ENCODE peak calls at places on chromosomes 1 and 21, in seven cellular contexts. One of them, this sample, is unnamed. For H3K36me3, the result is how much of the 10 kb centered on the place peaks cover.

GRCh38 chr1:167486090-167486824 is 32.1 kb downstream of the CD247 start:
- DNase-seq in heart left ventricle: no peak
- DNase-seq in spleen: no peak
- DNase-seq in ovary: no peak
- DNase-seq in naive thymus-derived CD4-positive, alpha-beta T cell: no peak
- DNase-seq in psoas muscle: no peak
- DNase-seq in Peyer's patch: no peak
- DNase-seq in this sample: peak

GRCh38 chr1:15432327-15432726 is 5.9 kb upstream of the CTRC start:
- DNase-seq in heart left ventricle: no peak
- DNase-seq in spleen: no peak
- DNase-seq in ovary: peak
- DNase-seq in naive thymus-derived CD4-positive, alpha-beta T cell: no peak
- DNase-seq in psoas muscle: no peak
- DNase-seq in Peyer's patch: peak
- DNase-seq in this sample: no peak

GRCh38 chr21:32184485-32184884 is 94.4 kb downstream of the MIS18A start:
- DNase-seq in heart left ventricle: no peak
- DNase-seq in spleen: no peak
- DNase-seq in ovary: no peak
- DNase-seq in naive thymus-derived CD4-positive, alpha-beta T cell: no peak
- DNase-seq in psoas muscle: no peak
- DNase-seq in Peyer's patch: no peak
- DNase-seq in this sample: no peak

GRCh38 chr1:6148497-6149241 is 31.5 kb downstream of the CHD5 start:
- DNase-seq in heart left ventricle: no peak
- DNase-seq in spleen: peak
- DNase-seq in ovary: peak
- DNase-seq in naive thymus-derived CD4-positive, alpha-beta T cell: peak
- DNase-seq in psoas muscle: peak
- DNase-seq in Peyer's patch: peak
- DNase-seq in this sample: peak

GRCh38 chr1:9529190-9529589 is 10.1 kb upstream of the SLC25A33 start:
- DNase-seq in heart left ventricle: no peak
- DNase-seq in spleen: no peak
- DNase-seq in ovary: no peak
- DNase-seq in naive thymus-derived CD4-positive, alpha-beta T cell: no peak
- DNase-seq in psoas muscle: no peak
- DNase-seq in Peyer's patch: no peak
- DNase-seq in this sample: no peak

GRCh38 chr1:18666317-18666920 is 35.8 kb downstream of the PAX7 start:
- DNase-seq in heart left ventricle: no peak
- DNase-seq in spleen: no peak
- DNase-seq in ovary: no peak
- DNase-seq in naive thymus-derived CD4-positive, alpha-beta T cell: no peak
- DNase-seq in psoas muscle: no peak
- DNase-seq in Peyer's patch: no peak
- DNase-seq in this sample: no peak

GRCh38 chr1:78102082-78102481 is 56.3 kb downstream of the GIPC2 start:
- DNase-seq in heart left ventricle: no peak
- DNase-seq in spleen: no peak
- DNase-seq in ovary: no peak
- DNase-seq in naive thymus-derived CD4-positive, alpha-beta T cell: no peak
- DNase-seq in psoas muscle: no peak
- DNase-seq in Peyer's patch: no peak
- DNase-seq in this sample: no peak

GRCh38 chr1:218464871-218465270 is 119.7 kb downstream of the TGFB2 start:
- DNase-seq in heart left ventricle: no peak
- DNase-seq in spleen: no peak
- DNase-seq in ovary: no peak
- DNase-seq in naive thymus-derived CD4-positive, alpha-beta T cell: no peak
- DNase-seq in psoas muscle: no peak
- DNase-seq in Peyer's patch: no peak
- DNase-seq in this sample: no peak

GRCh38 chr21:44486302-44486701 is 31.0 kb downstream of the LRRC3 start:
- DNase-seq in heart left ventricle: no peak
- DNase-seq in spleen: peak
- DNase-seq in ovary: no peak
- DNase-seq in naive thymus-derived CD4-positive, alpha-beta T cell: no peak
- DNase-seq in psoas muscle: no peak
- DNase-seq in Peyer's patch: no peak
- DNase-seq in this sample: no peak

GRCh38 chr1:38047603-38048146 is 1.1 kb upstream of the POU3F1 start:
- DNase-seq in heart left ventricle: peak
- DNase-seq in spleen: no peak
- DNase-seq in ovary: no peak
- DNase-seq in naive thymus-derived CD4-positive, alpha-beta T cell: no peak
- DNase-seq in psoas muscle: no peak
- DNase-seq in Peyer's patch: no peak
- DNase-seq in this sample: no peak

GRCh38 chr1:1282998-1283397 is 2.8 kb downstream of the SCNN1D start:
- DNase-seq in heart left ventricle: no peak
- DNase-seq in spleen: no peak
- DNase-seq in ovary: no peak
- DNase-seq in naive thymus-derived CD4-positive, alpha-beta T cell: no peak
- DNase-seq in psoas muscle: no peak
- DNase-seq in Peyer's patch: no peak
- DNase-seq in this sample: no peak

GRCh38 chr1:92709738-92710137 is 75.2 kb downstream of the EVI5 start:
- DNase-seq in heart left ventricle: no peak
- DNase-seq in spleen: no peak
- DNase-seq in ovary: no peak
- DNase-seq in naive thymus-derived CD4-positive, alpha-beta T cell: no peak
- DNase-seq in psoas muscle: no peak
- DNase-seq in Peyer's patch: no peak
- DNase-seq in this sample: no peak

GRCh38 chr21:35219291-35219690 is 170.2 kb upstream of the RUNX1 start:
- DNase-seq in heart left ventricle: no peak
- DNase-seq in spleen: no peak
- DNase-seq in ovary: no peak
- DNase-seq in naive thymus-derived CD4-positive, alpha-beta T cell: no peak
- DNase-seq in psoas muscle: no peak
- DNase-seq in Peyer's patch: no peak
- DNase-seq in this sample: no peak
- H3K36me3 ChIP-seq in heart left ventricle: under half
- H3K36me3 ChIP-seq in spleen: under half
- H3K36me3 ChIP-seq in ovary: under half
- H3K36me3 ChIP-seq in naive thymus-derived CD4-positive, alpha-beta T cell: under half
- H3K36me3 ChIP-seq in psoas muscle: under half
- H3K36me3 ChIP-seq in Peyer's patch: under half
- H3K36me3 ChIP-seq in this sample: under half

GRCh38 chr21:46266946-46267345 is 18.5 kb downstream of the MCM3AP start:
- DNase-seq in heart left ventricle: no peak
- DNase-seq in spleen: no peak
- DNase-seq in ovary: no peak
- DNase-seq in naive thymus-derived CD4-positive, alpha-beta T cell: no peak
- DNase-seq in psoas muscle: no peak
- DNase-seq in Peyer's patch: no peak
- DNase-seq in this sample: no peak

GRCh38 chr21:46264690-46265144 is 20.7 kb downstream of the MCM3AP start:
- DNase-seq in heart left ventricle: peak
- DNase-seq in spleen: no peak
- DNase-seq in ovary: no peak
- DNase-seq in naive thymus-derived CD4-positive, alpha-beta T cell: no peak
- DNase-seq in psoas muscle: no peak
- DNase-seq in Peyer's patch: no peak
- DNase-seq in this sample: no peak

GRCh38 chr21:46265736-46266525 is 19.5 kb downstream of the MCM3AP start:
- DNase-seq in heart left ventricle: no peak
- DNase-seq in spleen: no peak
- DNase-seq in ovary: no peak
- DNase-seq in naive thymus-derived CD4-positive, alpha-beta T cell: no peak
- DNase-seq in psoas muscle: no peak
- DNase-seq in Peyer's patch: no peak
- DNase-seq in this sample: no peak

GRCh38 chr21:46269466-46269865 is 15.9 kb downstream of the MCM3AP start:
- DNase-seq in heart left ventricle: no peak
- DNase-seq in spleen: no peak
- DNase-seq in ovary: no peak
- DNase-seq in naive thymus-derived CD4-positive, alpha-beta T cell: no peak
- DNase-seq in psoas muscle: no peak
- DNase-seq in Peyer's patch: no peak
- DNase-seq in this sample: no peak

DNA sequence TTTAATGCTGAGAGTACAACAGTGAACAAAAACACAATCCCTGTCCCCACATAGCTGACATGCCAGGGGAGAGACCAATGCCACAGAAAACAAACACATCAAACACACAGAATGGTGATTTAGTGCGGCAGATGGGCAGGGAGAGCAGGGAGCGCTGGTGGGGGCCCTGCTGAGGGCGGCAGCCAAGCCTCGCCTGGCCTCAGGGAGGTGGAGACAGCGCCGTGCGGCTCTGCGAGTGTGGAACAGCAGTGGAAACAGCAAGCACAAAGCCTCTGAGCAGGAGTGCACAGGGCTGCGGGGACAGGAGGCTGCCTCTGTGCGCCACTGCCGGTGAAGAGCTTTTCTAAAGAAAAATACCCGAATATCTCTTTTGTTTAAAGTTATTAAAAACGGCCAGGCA is 17.0 kb downstream of the MCM3AP start:
- DNase-seq in heart left ventricle: no peak
- DNase-seq in spleen: no peak
- DNase-seq in ovary: no peak
- DNase-seq in naive thymus-derived CD4-positive, alpha-beta T cell: no peak
- DNase-seq in psoas muscle: no peak
- DNase-seq in Peyer's patch: no peak
- DNase-seq in this sample: no peak
- H3K36me3 ChIP-seq in heart left ventricle: half or more
- H3K36me3 ChIP-seq in spleen: half or more
- H3K36me3 ChIP-seq in ovary: under half
- H3K36me3 ChIP-seq in naive thymus-derived CD4-positive, alpha-beta T cell: under half
- H3K36me3 ChIP-seq in psoas muscle: half or more
- H3K36me3 ChIP-seq in Peyer's patch: under half
- H3K36me3 ChIP-seq in this sample: half or more

GRCh38 chr1:100277866-100278265 is 11.8 kb downstream of the RTCA start:
- DNase-seq in heart left ventricle: no peak
- DNase-seq in spleen: no peak
- DNase-seq in ovary: no peak
- DNase-seq in naive thymus-derived CD4-positive, alpha-beta T cell: peak
- DNase-seq in psoas muscle: no peak
- DNase-seq in Peyer's patch: no peak
- DNase-seq in this sample: no peak
- H3K36me3 ChIP-seq in heart left ventricle: under half
- H3K36me3 ChIP-seq in spleen: half or more
- H3K36me3 ChIP-seq in ovary: under half
- H3K36me3 ChIP-seq in naive thymus-derived CD4-positive, alpha-beta T cell: under half
- H3K36me3 ChIP-seq in psoas muscle: half or more
- H3K36me3 ChIP-seq in Peyer's patch: under half
- H3K36me3 ChIP-seq in this sample: half or more

DNA sequence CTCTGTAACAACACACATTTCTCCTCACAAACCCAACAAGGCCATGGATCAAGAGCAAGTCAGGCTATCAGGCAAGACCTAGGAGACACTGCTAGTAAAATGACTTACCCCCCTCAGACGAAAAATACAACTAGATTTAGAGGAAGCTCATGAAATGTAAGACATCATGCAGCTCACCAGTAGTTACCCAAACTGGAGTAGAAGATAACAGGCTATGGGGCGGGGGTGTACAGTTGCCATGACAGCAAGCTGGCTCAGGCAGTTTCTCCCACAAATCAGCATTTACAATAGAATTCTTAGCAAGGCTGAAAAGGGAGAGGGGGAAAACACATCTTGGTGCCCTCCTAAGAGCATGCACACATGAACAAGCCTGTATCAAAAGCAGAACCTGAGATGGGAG is 13.9 kb downstream of the TPM3 start:
- DNase-seq in heart left ventricle: no peak
- DNase-seq in spleen: no peak
- DNase-seq in ovary: no peak
- DNase-seq in naive thymus-derived CD4-positive, alpha-beta T cell: no peak
- DNase-seq in psoas muscle: no peak
- DNase-seq in Peyer's patch: no peak
- DNase-seq in this sample: no peak
- H3K36me3 ChIP-seq in heart left ventricle: under half
- H3K36me3 ChIP-seq in spleen: half or more
- H3K36me3 ChIP-seq in ovary: under half
- H3K36me3 ChIP-seq in naive thymus-derived CD4-positive, alpha-beta T cell: under half
- H3K36me3 ChIP-seq in psoas muscle: half or more
- H3K36me3 ChIP-seq in Peyer's patch: under half
- H3K36me3 ChIP-seq in this sample: under half

GRCh38 chr1:204124639-204125038 is 27.2 kb downstream of the ETNK2 start:
- DNase-seq in heart left ventricle: peak
- DNase-seq in spleen: no peak
- DNase-seq in ovary: no peak
- DNase-seq in naive thymus-derived CD4-positive, alpha-beta T cell: no peak
- DNase-seq in psoas muscle: no peak
- DNase-seq in Peyer's patch: no peak
- DNase-seq in this sample: no peak

GRCh38 chr1:204125759-204126351 is 26.0 kb downstream of the ETNK2 start:
- DNase-seq in heart left ventricle: no peak
- DNase-seq in spleen: no peak
- DNase-seq in ovary: no peak
- DNase-seq in naive thymus-derived CD4-positive, alpha-beta T cell: no peak
- DNase-seq in psoas muscle: no peak
- DNase-seq in Peyer's patch: no peak
- DNase-seq in this sample: no peak

GRCh38 chr1:204121840-204122555 is 29.8 kb downstream of the ETNK2 start:
- DNase-seq in heart left ventricle: peak
- DNase-seq in spleen: no peak
- DNase-seq in ovary: no peak
- DNase-seq in naive thymus-derived CD4-positive, alpha-beta T cell: no peak
- DNase-seq in psoas muscle: no peak
- DNase-seq in Peyer's patch: no peak
- DNase-seq in this sample: no peak

GRCh38 chr1:204126367-204126766 is 25.5 kb downstream of the ETNK2 start:
- DNase-seq in heart left ventricle: peak
- DNase-seq in spleen: no peak
- DNase-seq in ovary: no peak
- DNase-seq in naive thymus-derived CD4-positive, alpha-beta T cell: no peak
- DNase-seq in psoas muscle: no peak
- DNase-seq in Peyer's patch: no peak
- DNase-seq in this sample: no peak

GRCh38 chr1:204123376-204123775 is 28.5 kb downstream of the ETNK2 start:
- DNase-seq in heart left ventricle: peak
- DNase-seq in spleen: no peak
- DNase-seq in ovary: no peak
- DNase-seq in naive thymus-derived CD4-positive, alpha-beta T cell: no peak
- DNase-seq in psoas muscle: no peak
- DNase-seq in Peyer's patch: no peak
- DNase-seq in this sample: no peak
- H3K36me3 ChIP-seq in heart left ventricle: under half
- H3K36me3 ChIP-seq in spleen: under half
- H3K36me3 ChIP-seq in ovary: under half
- H3K36me3 ChIP-seq in naive thymus-derived CD4-positive, alpha-beta T cell: under half
- H3K36me3 ChIP-seq in psoas muscle: half or more
- H3K36me3 ChIP-seq in Peyer's patch: under half
- H3K36me3 ChIP-seq in this sample: half or more

DNA sequence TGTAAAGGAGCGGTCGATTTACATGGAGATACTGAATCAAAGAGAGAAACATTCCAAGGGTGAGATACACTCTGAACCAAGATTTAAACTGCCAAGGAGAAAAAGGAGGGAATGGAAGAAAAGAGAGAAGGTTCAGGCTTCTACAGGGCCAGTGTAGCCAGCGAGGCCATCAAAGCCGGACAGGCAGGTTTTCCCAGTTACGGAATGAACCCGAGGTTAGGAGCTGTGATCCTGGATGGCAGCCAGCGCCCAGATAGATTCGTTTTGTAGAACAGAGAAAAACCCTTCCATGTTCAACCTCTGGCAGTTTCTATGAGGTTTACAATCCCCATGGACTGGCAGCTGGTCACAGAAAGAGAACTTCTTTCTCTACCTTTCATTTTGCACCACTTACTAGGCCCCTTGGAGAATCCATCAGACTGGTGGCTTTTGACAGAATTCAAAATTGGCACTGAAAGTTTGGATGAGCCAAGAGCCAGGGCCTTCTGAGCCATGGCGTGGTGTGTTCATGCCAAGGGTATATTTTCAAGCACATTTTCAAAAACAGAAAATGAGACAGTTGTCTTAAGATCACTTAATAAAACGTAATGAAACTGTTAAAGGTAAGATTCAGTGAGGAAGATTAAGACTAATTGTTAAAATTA is 171.5 kb downstream of the RUNX1 start:
- DNase-seq in heart left ventricle: no peak
- DNase-seq in spleen: no peak
- DNase-seq in ovary: no peak
- DNase-seq in naive thymus-derived CD4-positive, alpha-beta T cell: no peak
- DNase-seq in psoas muscle: no peak
- DNase-seq in Peyer's patch: peak
- DNase-seq in this sample: no peak
- H3K36me3 ChIP-seq in heart left ventricle: under half
- H3K36me3 ChIP-seq in spleen: half or more
- H3K36me3 ChIP-seq in ovary: under half
- H3K36me3 ChIP-seq in naive thymus-derived CD4-positive, alpha-beta T cell: under half
- H3K36me3 ChIP-seq in psoas muscle: half or more
- H3K36me3 ChIP-seq in Peyer's patch: under half
- H3K36me3 ChIP-seq in this sample: under half